ENCODE peak calls at places on chromosomes 2 and 18, in ten cellular contexts. D, Y, B, O, P, V, W, E, C and G are unnamed samples.

GRCh38 chr2:150742094-150742493 is 254.6 kb upstream of the RND3 start:
- DNase-seq in D (no peak), Y (no peak), B (no peak), O (peak; percentile 4), P (no peak), V (no peak), W (no peak), E (no peak), C (no peak), G (no peak)

GRCh38 chr2:219207254-219207883 is 787 bp downstream of the ZFAND2B start:
- DNase-seq in D (no peak), Y (no peak), B (no peak), O (no peak), P (peak; percentile 49), V (no peak), W (no peak), E (no peak), C (no peak), G (no peak)

GRCh38 chr2:233915133-233915532 is 2.0 kb upstream of the TRPM8 start:
- DNase-seq in D (no peak), Y (no peak), B (no peak), O (no peak), P (no peak), V (no peak), W (no peak), E (no peak), C (peak; percentile 6), G (no peak)

GRCh38 chr2:217551229-217551909 is 451.4 kb downstream of the TNS1 start:
- DNase-seq in D (no peak), Y (no peak), B (no peak), O (peak; percentile 63), P (no peak), V (no peak), W (no peak), E (no peak), C (peak; percentile 91), G (no peak)

GRCh38 chr2:25845843-25846505 is 32.3 kb downstream of the ASXL2 start:
- DNase-seq in D (no peak), Y (no peak), B (no peak), O (peak; percentile 65), P (no peak), V (no peak), W (no peak), E (no peak), C (peak; percentile 62), G (no peak)

GRCh38 chr2:160381425-160381951 is 112.1 kb downstream of the RBMS1 start:
- DNase-seq in D (no peak), Y (no peak), B (no peak), O (no peak), P (no peak), V (no peak), W (no peak), E (no peak), C (no peak), G (no peak)

GRCh38 chr18:75029456-75029855 is 179.5 kb downstream of the PTGR3 start:
- DNase-seq in D (no peak), Y (no peak), B (no peak), O (no peak), P (no peak), V (no peak), W (no peak), E (no peak), C (no peak), G (no peak)

GRCh38 chr18:73924836-73925235 is 222.8 kb downstream of the FBXO15 start:
- DNase-seq in D (no peak), Y (no peak), B (no peak), O (peak; percentile 13), P (no peak), V (no peak), W (no peak), E (no peak), C (peak; percentile 23), G (no peak)

GRCh38 chr2:10738192-10738591 is 16.8 kb downstream of the ATP6V1C2 start:
- DNase-seq in D (no peak), Y (no peak), B (no peak), O (no peak), P (no peak), V (no peak), W (no peak), E (no peak), C (no peak), G (no peak)

GRCh38 chr2:231929961-231930600 is 3.9 kb upstream of the NPPC start:
- DNase-seq in D (no peak), Y (peak; percentile 73), B (no peak), O (no peak), P (peak; percentile 40), V (no peak), W (peak; percentile 33), E (no peak), C (no peak), G (peak; percentile 74)

GRCh38 chr2:51350100-51350499 is 318.2 kb upstream of the NRXN1 start:
- DNase-seq in D (no peak), Y (no peak), B (no peak), O (no peak), P (no peak), V (no peak), W (no peak), E (no peak), C (no peak), G (no peak)

GRCh38 chr2:31987454-31987853 is 23.4 kb downstream of the MEMO1 start:
- DNase-seq in D (no peak), Y (no peak), B (no peak), O (peak; percentile 23), P (no peak), V (no peak), W (no peak), E (no peak), C (peak; percentile 71), G (no peak)

GRCh38 chr2:223101340-223102039 is 49.5 kb downstream of the KCNE4 start:
- DNase-seq in D (no peak), Y (no peak), B (peak; percentile 73), O (peak; percentile 35), P (no peak), V (no peak), W (no peak), E (no peak), C (peak; percentile 63), G (peak; percentile 95)

GRCh38 chr2:64327510-64328414 is 126.2 kb upstream of the LGALSL start:
- DNase-seq in D (peak; percentile 32), Y (peak; percentile 43), B (no peak), O (peak; percentile 51), P (peak; percentile 64), V (no peak), W (peak; percentile 62), E (peak; percentile 33), C (peak; percentile 28), G (peak; percentile 58)

GRCh38 chr2:37809525-37809924 is 115.6 kb upstream of the RMDN2 start:
- DNase-seq in D (no peak), Y (no peak), B (peak; percentile 12), O (peak; percentile 46), P (no peak), V (no peak), W (no peak), E (no peak), C (peak; percentile 68), G (peak; percentile 48)

GRCh38 chr2:109373791-109374547 is 239.8 kb downstream of the SEPTIN10 start:
- DNase-seq in D (no peak), Y (no peak), B (no peak), O (no peak), P (peak; percentile 28), V (no peak), W (no peak), E (no peak), C (no peak), G (no peak)

GRCh38 chr2:207764096-207764630 is 5.5 kb downstream of the FZD5 start:
- DNase-seq in D (no peak), Y (no peak), B (no peak), O (no peak), P (no peak), V (no peak), W (no peak), E (no peak), C (no peak), G (no peak)

GRCh38 chr2:11967946-11968465 is 221.6 kb downstream of the LPIN1 start:
- DNase-seq in D (no peak), Y (peak; percentile 59), B (no peak), O (peak; percentile 69), P (no peak), V (no peak), W (no peak), E (no peak), C (peak; percentile 30), G (peak; percentile 93)